ENCODE peak calls at places on chromosomes 6 and 20, in five cellular contexts. B is M059J, I is C1 segment of cervical spinal cord, V is caudate nucleus, Y is dorsolateral prefrontal cortex. C is an unnamed sample.

GRCh38 chr20:63223121-63223825 is 7.3 kb upstream of the YTHDF1 start:
- DNase-seq in B (peak; percentile 53), I (no peak), V (no peak), Y (no peak), C (no peak)

GRCh38 chr6:140779341-140779740 is 1353.4 kb upstream of the GJE1 start:
- DNase-seq in B (peak; percentile 41), I (no peak), V (no peak), Y (no peak), C (no peak)

GRCh38 chr6:142478117-142478516 is 176.3 kb downstream of the ADGRG6 start:
- DNase-seq in B (peak; percentile 78), I (no peak), V (no peak), Y (no peak), C (no peak)

GRCh38 chr20:58512808-58513552 is 2.2 kb downstream of the APCDD1L start:
- DNase-seq in B (peak; percentile 47), I (no peak), V (no peak), Y (no peak), C (no peak)

GRCh38 chr6:53679446-53679933 is 13.9 kb upstream of the KLHL31 start:
- DNase-seq in B (peak; percentile 75), I (no peak), V (no peak), Y (no peak), C (no peak)

GRCh38 chr20:45206746-45207145 is at the start of gene SEMG1:
- DNase-seq in B (no peak), I (no peak), V (no peak), Y (no peak), C (no peak)

GRCh38 chr6:122747573-122747972 is 31.9 kb upstream of the FABP7 start:
- DNase-seq in B (no peak), I (no peak), V (no peak), Y (no peak), C (no peak)

GRCh38 chr6:111894272-111894671 is 21.0 kb upstream of the FYN start:
- DNase-seq in B (peak; percentile 84), I (no peak), V (no peak), Y (no peak), C (no peak)